ENCODE peak calls at places on chromosomes 13 and 19, in eight cellular contexts. M is HCT116; J is stimulated activated CD8-positive, alpha-beta memory T cell treated with anti-CD3 and anti-CD28 coated beads, Interleukin-4, amount 100 ng/mL, for 1 hour; T is T follicular helper cell; Q is lower lobe of right lung; B is T-helper 2 cell; H is NCI-H1417 treated with DMSO at 0.1 percent for 48 hours; X is NCI-H524. S is an unnamed sample.

GRCh38 chr19:12873891-12874745 is 7.1 kb downstream of the DNASE2 start:
- DNase-seq in M (no peak), J (no peak), T (no peak), Q (no peak), B (no peak), H (no peak), X (no peak), S (no peak)

GRCh38 chr13:48400090-48400694 is 12.7 kb downstream of the LPAR6 start:
- DNase-seq in M (no peak), J (no peak), T (no peak), Q (no peak), B (no peak), H (no peak), X (no peak), S (peak; percentile 12)

GRCh38 chr13:52903320-52903719 is 54.9 kb upstream of the PCDH8 start:
- DNase-seq in M (no peak), J (no peak), T (no peak), Q (no peak), B (no peak), H (no peak), X (peak; percentile 14), S (no peak)

GRCh38 chr19:36837525-36837901 is 674 bp downstream of the ZNF790 start:
- DNase-seq in M (no peak), J (no peak), T (no peak), Q (no peak), B (no peak), H (no peak), X (no peak), S (no peak)

GRCh38 chr19:4597975-4598671 is 38.6 kb upstream of the SEMA6B start:
- DNase-seq in M (no peak), J (peak; percentile 17), T (peak; percentile 23), Q (peak; percentile 49), B (peak; percentile 29), H (no peak), X (peak; percentile 44), S (no peak)

GRCh38 chr13:30737511-30738342 is 2.4 kb downstream of the ALOX5AP start:
- DNase-seq in M (no peak), J (no peak), T (no peak), Q (no peak), B (no peak), H (no peak), X (no peak), S (no peak)

GRCh38 chr13:99265162-99265822 is 7.1 kb upstream of the GPR18 start:
- DNase-seq in M (no peak), J (no peak), T (no peak), Q (no peak), B (no peak), H (no peak), X (no peak), S (no peak)

GRCh38 chr19:14475251-14476073 is at the start of gene PTGER1:
- DNase-seq in M (peak; percentile 21), J (no peak), T (no peak), Q (no peak), B (no peak), H (no peak), X (peak; percentile 29), S (peak; percentile 47)

GRCh38 chr13:51943721-51944120 is 67.5 kb downstream of the ATP7B start:
- DNase-seq in M (no peak), J (no peak), T (no peak), Q (no peak), B (no peak), H (no peak), X (no peak), S (no peak)

GRCh38 chr13:24693862-24694471 is 13.8 kb downstream of the ATP12A start:
- DNase-seq in M (peak; percentile 74), J (no peak), T (peak; percentile 20), Q (no peak), B (no peak), H (no peak), X (peak; percentile 89), S (peak; percentile 41)

GRCh38 chr19:42683917-42684513 is 56.3 kb downstream of the PSG3 start:
- DNase-seq in M (peak; percentile 28), J (no peak), T (no peak), Q (no peak), B (no peak), H (no peak), X (no peak), S (no peak)

GRCh38 chr19:50458396-50459066 is 17.8 kb upstream of the EMC10 start:
- DNase-seq in M (no peak), J (no peak), T (no peak), Q (no peak), B (no peak), H (no peak), X (no peak), S (no peak)

GRCh38 chr19:38090561-38090960 is 133.5 kb downstream of the DPF1 start:
- DNase-seq in M (no peak), J (no peak), T (no peak), Q (no peak), B (no peak), H (no peak), X (peak; percentile 33), S (no peak)

GRCh38 chr13:27349458-27349857 is 75.0 kb upstream of the GTF3A start:
- DNase-seq in M (no peak), J (no peak), T (no peak), Q (no peak), B (no peak), H (no peak), X (no peak), S (no peak)

GRCh38 chr13:36142735-36143134 is 11.6 kb upstream of the DCLK1 start:
- DNase-seq in M (no peak), J (no peak), T (no peak), Q (no peak), B (no peak), H (no peak), X (no peak), S (no peak)

GRCh38 chr13:39148513-39148961 is 110.3 kb downstream of the NHLRC3 start:
- DNase-seq in M (no peak), J (no peak), T (no peak), Q (no peak), B (no peak), H (no peak), X (no peak), S (no peak)

GRCh38 chr19:16429066-16429758 is 42.6 kb downstream of the EPS15L1 start:
- DNase-seq in M (no peak), J (no peak), T (no peak), Q (peak; percentile 75), B (no peak), H (no peak), X (no peak), S (no peak)

GRCh38 chr13:36428083-36428482 is 4.2 kb upstream of the CCNA1 start:
- DNase-seq in M (no peak), J (no peak), T (no peak), Q (no peak), B (no peak), H (no peak), X (no peak), S (no peak)

GRCh38 chr13:51370811-51371210 is 31.3 kb downstream of the SERPINE3 start:
- DNase-seq in M (no peak), J (no peak), T (no peak), Q (no peak), B (no peak), H (no peak), X (no peak), S (no peak)

S was measured in SW 1271.